ENCODE peak calls at places on chromosomes 4 and X, in five cellular contexts. J, A, E, O and I are unnamed samples.

GRCh38 chrX:80812176-80812575 is 2.5 kb upstream of the BRWD3 start:
- DNase-seq in J (peak), A (no peak), E (peak), O (peak), I (peak)

GRCh38 chr4:125833-126232 is 1.5 kb downstream of the ZNF718 start:
- DNase-seq in J (no peak), A (no peak), E (no peak), O (peak), I (peak)

GRCh38 chrX:2627272-2627867 is 63.7 kb upstream of the CD99 start:
- DNase-seq in J (no peak), A (peak), E (peak), O (peak), I (peak)

GRCh38 chr4:88093874-88094273 is 64.6 kb downstream of the ABCG2 start:
- DNase-seq in J (no peak), A (no peak), E (no peak), O (no peak), I (no peak)

GRCh38 chr4:143025111-143025704 is 159.5 kb upstream of the USP38 start:
- DNase-seq in J (no peak), A (peak), E (peak), O (peak), I (peak)

GRCh38 chrX:47936224-47936939 is 67.4 kb downstream of the ZNF182 start:
- DNase-seq in J (no peak), A (no peak), E (no peak), O (peak), I (no peak)

GRCh38 chr4:64495948-64496347 is 86.7 kb upstream of the TECRL start:
- DNase-seq in J (no peak), A (no peak), E (no peak), O (no peak), I (no peak)

GRCh38 chr4:151676301-151676700 is 84.5 kb downstream of the GATB start:
- DNase-seq in J (no peak), A (no peak), E (no peak), O (no peak), I (peak)

GRCh38 chrX:104432321-104432720 is 133.7 kb upstream of the IL1RAPL2 start:
- DNase-seq in J (no peak), A (peak), E (no peak), O (no peak), I (no peak)

GRCh38 chr4:150569384-150569987 is 12.5 kb upstream of the MAB21L2 start:
- DNase-seq in J (no peak), A (no peak), E (no peak), O (no peak), I (no peak)

GRCh38 chr4:12961713-12962112 is 522.4 kb downstream of the RAB28 start:
- DNase-seq in J (no peak), A (no peak), E (no peak), O (no peak), I (no peak)

GRCh38 chr4:103137446-103137827 is 37.8 kb upstream of the BDH2 start:
- DNase-seq in J (no peak), A (peak), E (no peak), O (no peak), I (no peak)

GRCh38 chr4:13542577-13543042 is 1.7 kb downstream of the NKX3-2 start:
- DNase-seq in J (no peak), A (no peak), E (no peak), O (no peak), I (no peak)

GRCh38 chr4:136383126-136383525 is 1149.2 kb downstream of the PCDH18 start:
- DNase-seq in J (no peak), A (no peak), E (no peak), O (no peak), I (no peak)

GRCh38 chrX:97401154-97401553 is 517.4 kb downstream of the RPA4 start:
- DNase-seq in J (no peak), A (no peak), E (no peak), O (no peak), I (no peak)

GRCh38 chr4:153448003-153448731 is 18.0 kb upstream of the TMEM131L start:
- DNase-seq in J (no peak), A (no peak), E (no peak), O (no peak), I (peak)

GRCh38 chr4:169225812-169226211 is 44.9 kb downstream of the SH3RF1 start:
- DNase-seq in J (no peak), A (no peak), E (no peak), O (no peak), I (peak)

GRCh38 chr4:169225058-169225751 is 45.6 kb downstream of the SH3RF1 start:
- DNase-seq in J (no peak), A (peak), E (no peak), O (peak), I (peak)

GRCh38 chr4:169229571-169230028 is 41.2 kb downstream of the SH3RF1 start:
- DNase-seq in J (no peak), A (peak), E (no peak), O (peak), I (peak)

GRCh38 chr4:169228076-169228475 is 42.7 kb downstream of the SH3RF1 start:
- DNase-seq in J (no peak), A (no peak), E (no peak), O (no peak), I (no peak)

DNA sequence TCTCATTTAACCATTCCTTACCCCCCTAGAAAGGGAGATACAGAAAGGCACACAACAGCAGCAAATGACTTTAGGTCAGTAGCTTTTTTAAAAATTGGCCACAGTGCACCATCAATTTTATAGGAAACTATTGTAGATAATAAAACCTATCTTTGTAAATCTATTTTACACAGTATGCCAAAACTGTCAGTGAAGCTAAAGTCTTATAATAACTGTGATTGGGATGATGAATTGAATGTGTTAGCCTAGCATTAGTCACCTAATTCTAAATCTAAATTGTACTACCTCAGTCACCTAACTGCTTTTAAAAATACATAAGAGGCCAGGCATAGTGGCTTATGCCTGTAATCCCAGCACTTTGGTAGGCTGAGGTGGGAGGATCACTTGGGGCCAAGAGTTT is 44.2 kb downstream of the SH3RF1 start:
- DNase-seq in J (no peak), A (no peak), E (no peak), O (no peak), I (no peak)
- H3K4ac ChIP-seq in J (no peak), A (no peak), E (no peak), O (no peak), I (no peak)

GRCh38 chrX:101362116-101362515 is 13.6 kb upstream of the TIMM8A start:
- DNase-seq in J (no peak), A (peak), E (no peak), O (no peak), I (no peak)

GRCh38 chrX:101357166-101357795 is 8.7 kb upstream of the TIMM8A start:
- DNase-seq in J (no peak), A (peak), E (no peak), O (peak), I (peak)

GRCh38 chrX:101359966-101360365 is 11.4 kb upstream of the TIMM8A start:
- DNase-seq in J (no peak), A (peak), E (no peak), O (no peak), I (no peak)

GRCh38 chrX:101362757-101363156 is 14.2 kb upstream of the TIMM8A start:
- DNase-seq in J (no peak), A (peak), E (no peak), O (peak), I (no peak)
- H3K27ac ChIP-seq in J (no peak), A (no peak), E (no peak), O (no peak), I (no peak)

GRCh38 chr4:168880087-168880675 is 129.9 kb downstream of the CBR4 start:
- DNase-seq in J (no peak), A (peak), E (no peak), O (no peak), I (peak)

GRCh38 chr4:168880811-168881595 is 129.1 kb downstream of the CBR4 start:
- DNase-seq in J (no peak), A (peak), E (no peak), O (no peak), I (peak)

GRCh38 chr4:168877407-168877778 is 132.7 kb downstream of the CBR4 start:
- DNase-seq in J (no peak), A (no peak), E (no peak), O (no peak), I (no peak)

GRCh38 chr4:168877779-168878491 is 132.1 kb downstream of the CBR4 start:
- DNase-seq in J (peak), A (peak), E (peak), O (peak), I (no peak)

GRCh38 chr4:168879178-168879577 is 130.9 kb downstream of the CBR4 start:
- DNase-seq in J (no peak), A (peak), E (no peak), O (no peak), I (no peak)
- H3K4ac ChIP-seq in J (no peak), A (no peak), E (no peak), O (no peak), I (no peak)

GRCh38 chrX:101208152-101208905 is 11.3 kb upstream of the DRP2 start:
- DNase-seq in J (no peak), A (no peak), E (no peak), O (no peak), I (no peak)

GRCh38 chrX:101206471-101206870 is 13.1 kb upstream of the DRP2 start:
- DNase-seq in J (no peak), A (peak), E (no peak), O (peak), I (peak)

GRCh38 chrX:101210630-101211029 is 9.0 kb upstream of the DRP2 start:
- DNase-seq in J (no peak), A (no peak), E (no peak), O (no peak), I (no peak)
- H3K27ac ChIP-seq in J (no peak), A (no peak), E (no peak), O (no peak), I (no peak)

GRCh38 chrX:118727686-118728339 is 407 bp downstream of the IL13RA1 start:
- DNase-seq in J (no peak), A (peak), E (no peak), O (peak), I (peak)

GRCh38 chrX:118724352-118724751 is 3.1 kb upstream of the IL13RA1 start:
- DNase-seq in J (no peak), A (no peak), E (no peak), O (no peak), I (no peak)

GRCh38 chrX:118729043-118729652 is 1.7 kb downstream of the IL13RA1 start:
- DNase-seq in J (no peak), A (no peak), E (no peak), O (no peak), I (no peak)

GRCh38 chrX:118724775-118725174 is 2.6 kb upstream of the IL13RA1 start:
- DNase-seq in J (no peak), A (no peak), E (no peak), O (no peak), I (peak)

GRCh38 chrX:118726887-118727685 is at the start of gene IL13RA1:
- DNase-seq in J (peak), A (peak), E (peak), O (peak), I (peak)
- H3K4ac ChIP-seq in J (no peak), A (peak), E (no peak), O (peak), I (peak)

GRCh38 chr4:71247706-71248105 is 91.1 kb upstream of the SLC4A4 start:
- DNase-seq in J (no peak), A (no peak), E (no peak), O (no peak), I (no peak)
- H3K27ac ChIP-seq in J (no peak), A (no peak), E (no peak), O (no peak), I (no peak)

GRCh38 chrX:150903110-150903508 is 4.6 kb upstream of the CD99L2 start:
- DNase-seq in J (no peak), A (no peak), E (peak), O (peak), I (no peak)
- H3K4ac ChIP-seq in J (no peak), A (no peak), E (peak), O (peak), I (no peak)

GRCh38 chr4:38985363-38986065 is 46.7 kb downstream of the TMEM156 start:
- DNase-seq in J (peak), A (no peak), E (no peak), O (no peak), I (no peak)
- H3K27ac ChIP-seq in J (peak), A (no peak), E (no peak), O (no peak), I (no peak)

GRCh38 chr4:83556836-83557235 is 20.9 kb downstream of the GPAT3 start:
- DNase-seq in J (no peak), A (no peak), E (no peak), O (no peak), I (no peak)

GRCh38 chr4:83552085-83552484 is 16.2 kb downstream of the GPAT3 start:
- DNase-seq in J (no peak), A (no peak), E (no peak), O (peak), I (peak)

GRCh38 chr4:83556006-83556712 is 20.3 kb downstream of the GPAT3 start:
- DNase-seq in J (no peak), A (no peak), E (no peak), O (no peak), I (peak)

GRCh38 chr4:83548151-83548905 is 12.4 kb downstream of the GPAT3 start:
- DNase-seq in J (no peak), A (peak), E (peak), O (peak), I (peak)

GRCh38 chr4:83552924-83553323 is 17.0 kb downstream of the GPAT3 start:
- DNase-seq in J (no peak), A (no peak), E (no peak), O (no peak), I (peak)
- H3K4ac ChIP-seq in J (no peak), A (no peak), E (no peak), O (no peak), I (no peak)

GRCh38 chr4:177131736-177132135 is 177.9 kb upstream of the NEIL3 start:
- DNase-seq in J (no peak), A (no peak), E (no peak), O (no peak), I (no peak)

GRCh38 chr4:177127658-177128057 is 182.0 kb upstream of the NEIL3 start:
- DNase-seq in J (no peak), A (peak), E (no peak), O (no peak), I (no peak)

GRCh38 chr4:177124436-177124835 is 185.2 kb upstream of the NEIL3 start:
- DNase-seq in J (no peak), A (no peak), E (no peak), O (no peak), I (no peak)

GRCh38 chr4:177125656-177126055 is 184.0 kb upstream of the NEIL3 start:
- DNase-seq in J (no peak), A (no peak), E (no peak), O (no peak), I (no peak)

DNA sequence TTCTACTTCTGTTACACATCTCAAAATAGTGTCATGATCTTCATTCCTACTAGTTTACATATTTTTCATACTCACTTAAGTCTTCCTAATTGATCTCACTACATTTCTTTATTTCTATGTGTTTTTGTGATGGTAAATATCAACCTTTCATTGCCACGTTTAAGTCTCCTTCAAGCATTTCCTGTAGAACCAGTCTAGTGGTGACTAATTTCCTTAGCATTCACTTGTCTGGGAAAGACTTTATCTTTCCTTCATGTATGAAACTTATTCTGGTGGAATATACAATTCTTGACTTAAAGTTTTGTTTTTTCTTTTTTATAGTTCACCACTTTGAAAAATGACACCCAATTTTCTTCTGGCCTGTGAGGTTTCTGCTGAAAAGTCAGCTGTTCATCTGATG is 181.4 kb upstream of the NEIL3 start:
- DNase-seq in J (no peak), A (peak), E (no peak), O (no peak), I (peak)
- H3K27ac ChIP-seq in J (no peak), A (no peak), E (no peak), O (no peak), I (no peak)